ENCODE peak calls at places on chromosomes 3 and 15, in eight cellular contexts. J, D, I, Q, E, S, R and W are unnamed samples.

GRCh38 chr3:71752911-71753715 is 542 bp upstream of the GPR27 start:
- DNase-seq in J (no peak), D (no peak), I (no peak), Q (peak), E (no peak), S (no peak), R (no peak), W (no peak)

GRCh38 chr3:190092250-190092649 is 28.4 kb downstream of the P3H2 start:
- DNase-seq in J (peak), D (no peak), I (no peak), Q (no peak), E (no peak), S (no peak), R (no peak), W (no peak)

GRCh38 chr15:78192826-78193594 is 41.4 kb downstream of the ACSBG1 start:
- DNase-seq in J (no peak), D (no peak), I (no peak), Q (no peak), E (no peak), S (no peak), R (no peak), W (no peak)

GRCh38 chr3:16849240-16849639 is 35.5 kb upstream of the PLCL2 start:
- DNase-seq in J (peak), D (no peak), I (no peak), Q (no peak), E (no peak), S (no peak), R (no peak), W (no peak)

GRCh38 chr15:73881539-73882320 is 8.4 kb downstream of the TBC1D21 start:
- DNase-seq in J (no peak), D (no peak), I (no peak), Q (no peak), E (no peak), S (no peak), R (no peak), W (no peak)

GRCh38 chr3:123781571-123782275 is 102.4 kb downstream of the MYLK start:
- DNase-seq in J (peak), D (no peak), I (no peak), Q (no peak), E (no peak), S (no peak), R (no peak), W (no peak)

GRCh38 chr15:75694241-75695182 is 18.1 kb downstream of the CSPG4 start:
- DNase-seq in J (peak), D (peak), I (no peak), Q (peak), E (peak), S (no peak), R (no peak), W (peak)

GRCh38 chr15:63301088-63301487 is 23.7 kb downstream of the APH1B start:
- DNase-seq in J (no peak), D (no peak), I (no peak), Q (no peak), E (no peak), S (no peak), R (no peak), W (no peak)

GRCh38 chr3:126468028-126468891 is 7.4 kb downstream of the ZXDC start:
- DNase-seq in J (peak), D (no peak), I (no peak), Q (no peak), E (no peak), S (no peak), R (no peak), W (no peak)

GRCh38 chr3:197555281-197556261 is at the start of gene BDH1:
- DNase-seq in J (no peak), D (no peak), I (no peak), Q (peak), E (no peak), S (no peak), R (no peak), W (no peak)

GRCh38 chr3:75001330-75001729 is 386.9 kb upstream of the CNTN3 start:
- DNase-seq in J (peak), D (peak), I (no peak), Q (peak), E (no peak), S (no peak), R (no peak), W (no peak)

GRCh38 chr3:106004137-106004600 is 135.4 kb upstream of the CBLB start:
- DNase-seq in J (peak), D (no peak), I (no peak), Q (no peak), E (peak), S (no peak), R (no peak), W (no peak)

GRCh38 chr3:111134302-111134701 is 62.7 kb downstream of the NECTIN3 start:
- DNase-seq in J (no peak), D (no peak), I (no peak), Q (no peak), E (no peak), S (no peak), R (no peak), W (no peak)

GRCh38 chr3:16319307-16319706 is 54.3 kb downstream of the OXNAD1 start:
- DNase-seq in J (no peak), D (peak), I (peak), Q (peak), E (peak), S (no peak), R (no peak), W (peak)

GRCh38 chr3:184672335-184672734 is 39.5 kb downstream of the MAGEF1 start:
- DNase-seq in J (no peak), D (no peak), I (no peak), Q (no peak), E (no peak), S (no peak), R (no peak), W (no peak)
- TF ChIP-seq RAD21 in J (no peak), D (no peak), I (no peak), Q (no peak), E (no peak), S (no peak), R (no peak), W (no peak)

GRCh38 chr3:88189361-88189810 is 39.6 kb downstream of the C3orf38 start:
- DNase-seq in J (no peak), D (peak), I (no peak), Q (peak), E (peak), S (peak), R (no peak), W (peak)

GRCh38 chr3:88192010-88192409 is 42.3 kb downstream of the C3orf38 start:
- DNase-seq in J (no peak), D (no peak), I (no peak), Q (no peak), E (no peak), S (no peak), R (no peak), W (no peak)

GRCh38 chr3:88192631-88193030 is 42.9 kb downstream of the C3orf38 start:
- DNase-seq in J (no peak), D (no peak), I (no peak), Q (no peak), E (no peak), S (no peak), R (no peak), W (no peak)

GRCh38 chr3:88188436-88188835 is 38.7 kb downstream of the C3orf38 start:
- DNase-seq in J (no peak), D (peak), I (no peak), Q (peak), E (peak), S (no peak), R (no peak), W (peak)
- TF ChIP-seq RAD21 in J (no peak), D (no peak), I (no peak), Q (no peak), E (no peak), S (no peak), R (no peak), W (no peak)

GRCh38 chr3:114608293-114608692 is 314.5 kb downstream of the TIGIT start:
- DNase-seq in J (peak), D (no peak), I (no peak), Q (no peak), E (no peak), S (no peak), R (no peak), W (peak)
- TF ChIP-seq RAD21 in J (peak), D (no peak), I (no peak), Q (no peak), E (no peak), S (no peak), R (no peak), W (no peak)

GRCh38 chr15:47188766-47189507 is 528.4 kb upstream of the SEMA6D start:
- DNase-seq in J (no peak), D (no peak), I (no peak), Q (no peak), E (no peak), S (no peak), R (no peak), W (no peak)
- TF ChIP-seq RAD21 in J (no peak), D (no peak), I (no peak), Q (no peak), E (no peak), S (no peak), R (no peak), W (no peak)

GRCh38 chr15:70503798-70504304 is 259.5 kb downstream of the UACA start:
- DNase-seq in J (no peak), D (no peak), I (no peak), Q (no peak), E (no peak), S (no peak), R (no peak), W (no peak)

GRCh38 chr15:70504988-70505387 is 258.4 kb downstream of the UACA start:
- DNase-seq in J (no peak), D (no peak), I (no peak), Q (no peak), E (no peak), S (no peak), R (no peak), W (no peak)

GRCh38 chr15:70504305-70504951 is 258.9 kb downstream of the UACA start:
- DNase-seq in J (peak), D (no peak), I (no peak), Q (peak), E (no peak), S (no peak), R (no peak), W (peak)

GRCh38 chr15:70505971-70506887 is 257.1 kb downstream of the UACA start:
- DNase-seq in J (no peak), D (no peak), I (no peak), Q (no peak), E (no peak), S (no peak), R (no peak), W (no peak)

DNA sequence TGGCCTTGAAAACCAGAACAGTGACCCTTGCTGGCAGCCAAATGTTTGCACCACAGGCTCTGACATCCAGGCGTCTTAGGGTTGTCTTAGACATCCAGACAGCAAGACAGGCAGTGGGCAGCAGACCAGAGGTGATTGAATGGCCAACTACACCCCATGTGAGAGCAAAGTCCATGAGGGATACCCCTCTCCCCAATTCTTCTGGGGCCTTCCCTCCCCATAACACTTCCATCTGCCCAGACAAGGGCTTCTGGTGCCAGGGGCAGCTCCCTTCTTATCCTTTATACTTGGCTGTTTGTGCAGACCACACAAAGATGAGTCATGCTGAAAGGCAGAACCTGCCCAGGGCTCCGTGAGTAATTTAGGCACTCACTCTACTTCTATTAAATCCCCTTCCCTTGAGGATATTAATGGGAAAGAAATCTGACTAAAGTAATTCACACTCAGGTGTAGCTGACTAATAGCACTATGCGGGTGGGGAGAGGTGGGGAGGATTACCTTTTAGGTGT is 257.9 kb downstream of the UACA start:
- DNase-seq in J (peak), D (peak), I (peak), Q (no peak), E (no peak), S (no peak), R (no peak), W (peak)
- TF ChIP-seq RAD21 in J (no peak), D (no peak), I (peak), Q (no peak), E (no peak), S (no peak), R (no peak), W (no peak)

GRCh38 chr15:81410318-81410753 is 36.3 kb upstream of the TMC3 start:
- DNase-seq in J (peak), D (peak), I (peak), Q (peak), E (no peak), S (no peak), R (peak), W (peak)
- TF ChIP-seq RAD21 in J (peak), D (peak), I (peak), Q (peak), E (peak), S (peak), R (peak), W (peak)